ENCODE peak calls at places on chromosomes 7 and 10, in four cellular contexts. S, K, I and R are unnamed samples.

GRCh38 chr10:50260791-50261281 is 9.5 kb upstream of the ASAH2 start:
- DNase-seq in I (peak), K (peak), S (no peak), R (no peak)

GRCh38 chr10:58063854-58064480 is 203.7 kb downstream of the IPMK start:
- DNase-seq in K (no peak), I (no peak), S (no peak), R (no peak)

GRCh38 chr7:141045126-141045841 is 28.6 kb upstream of the TMEM178B start:
- DNase-seq in I (peak), S (no peak), K (no peak), R (no peak)

GRCh38 chr7:66779669-66780408 is 39.3 kb downstream of the RABGEF1 start:
- DNase-seq in I (peak), S (peak), K (peak), R (no peak)

GRCh38 chr7:72751978-72752377 is 76.0 kb downstream of the TYW1B start:
- DNase-seq in I (no peak), K (no peak), S (no peak), R (peak)

GRCh38 chr7:155205368-155206285 is 92.1 kb upstream of the INSIG1 start:
- DNase-seq in I (peak), S (peak), K (peak), R (no peak)

GRCh38 chr10:49115015-49115795 is at the start of gene VSTM4:
- DNase-seq in K (no peak), I (peak), S (no peak), R (peak)

GRCh38 chr7:64869121-64869725 is 33.9 kb upstream of the ZNF273 start:
- DNase-seq in S (no peak), K (no peak), I (no peak), R (no peak)

GRCh38 chr10:59079386-59080226 is 96.8 kb upstream of the PHYHIPL start:
- DNase-seq in S (peak), K (peak), I (peak), R (no peak)

GRCh38 chr10:127462643-127463295 is 86.3 kb upstream of the NPS start:
- DNase-seq in S (no peak), K (no peak), I (no peak), R (no peak)

GRCh38 chr7:107147464-107148214 is 21.2 kb upstream of the HBP1 start:
- DNase-seq in I (peak), S (peak), K (peak), R (peak)

GRCh38 chr10:122981066-122981464 is 864 bp downstream of the PSTK start:
- DNase-seq in K (peak), I (peak), S (peak), R (no peak)

GRCh38 chr10:88932539-88933256 is 19.9 kb downstream of the ACTA2 start:
- DNase-seq in I (peak), S (peak), K (peak), R (peak)

GRCh38 chr10:29099001-29099400 is 189.9 kb upstream of the LYZL1 start:
- DNase-seq in I (no peak), S (no peak), K (peak), R (no peak)

GRCh38 chr10:121597504-121598241 is 571 bp downstream of the FGFR2 start:
- DNase-seq in S (peak), I (no peak), K (no peak), R (peak)

GRCh38 chr7:112080441-112080840 is 125.8 kb downstream of the DOCK4 start:
- DNase-seq in I (peak), S (peak), K (peak), R (no peak)

GRCh38 chr10:70607936-70608335 is 5.4 kb upstream of the PRF1 start:
- DNase-seq in K (no peak), S (no peak), I (no peak), R (no peak)

GRCh38 chr10:13990918-13991317 is 339.8 kb downstream of the FRMD4A start:
- DNase-seq in K (no peak), S (no peak), I (peak), R (no peak)

GRCh38 chr7:25167262-25167843 is 42.3 kb upstream of the CYCS start:
- DNase-seq in I (no peak), K (peak), S (no peak), R (no peak)

GRCh38 chr10:103640436-103641181 is 147.1 kb downstream of the NEURL1 start:
- DNase-seq in S (no peak), K (no peak), I (no peak), R (no peak)

GRCh38 chr10:103636996-103637395 is 143.5 kb downstream of the NEURL1 start:
- DNase-seq in K (no peak), I (peak), S (no peak), R (no peak)

GRCh38 chr10:103637855-103638561 is 144.5 kb downstream of the NEURL1 start:
- DNase-seq in K (peak), S (no peak), I (peak), R (no peak)

GRCh38 chr10:103641326-103641725 is 147.8 kb downstream of the NEURL1 start:
- DNase-seq in K (no peak), S (no peak), I (no peak), R (no peak)

GRCh38 chr10:103638948-103639347 is 145.4 kb downstream of the NEURL1 start:
- DNase-seq in K (no peak), S (no peak), I (peak), R (no peak)
- TF ChIP-seq CTCF in K (no peak), S (no peak), I (no peak), R (no peak)

GRCh38 chr7:20218261-20218660 is 1.1 kb upstream of the MACC1 start:
- DNase-seq in I (no peak), S (no peak), K (peak), R (no peak)

GRCh38 chr7:20216637-20217036 is 547 bp downstream of the MACC1 start:
- DNase-seq in K (no peak), I (no peak), S (no peak), R (no peak)

GRCh38 chr7:20219062-20219445 is 1.9 kb upstream of the MACC1 start:
- DNase-seq in S (no peak), K (no peak), I (no peak), R (no peak)

GRCh38 chr7:20219446-20220292 is 2.5 kb upstream of the MACC1 start:
- DNase-seq in S (no peak), K (peak), I (peak), R (peak)

DNA sequence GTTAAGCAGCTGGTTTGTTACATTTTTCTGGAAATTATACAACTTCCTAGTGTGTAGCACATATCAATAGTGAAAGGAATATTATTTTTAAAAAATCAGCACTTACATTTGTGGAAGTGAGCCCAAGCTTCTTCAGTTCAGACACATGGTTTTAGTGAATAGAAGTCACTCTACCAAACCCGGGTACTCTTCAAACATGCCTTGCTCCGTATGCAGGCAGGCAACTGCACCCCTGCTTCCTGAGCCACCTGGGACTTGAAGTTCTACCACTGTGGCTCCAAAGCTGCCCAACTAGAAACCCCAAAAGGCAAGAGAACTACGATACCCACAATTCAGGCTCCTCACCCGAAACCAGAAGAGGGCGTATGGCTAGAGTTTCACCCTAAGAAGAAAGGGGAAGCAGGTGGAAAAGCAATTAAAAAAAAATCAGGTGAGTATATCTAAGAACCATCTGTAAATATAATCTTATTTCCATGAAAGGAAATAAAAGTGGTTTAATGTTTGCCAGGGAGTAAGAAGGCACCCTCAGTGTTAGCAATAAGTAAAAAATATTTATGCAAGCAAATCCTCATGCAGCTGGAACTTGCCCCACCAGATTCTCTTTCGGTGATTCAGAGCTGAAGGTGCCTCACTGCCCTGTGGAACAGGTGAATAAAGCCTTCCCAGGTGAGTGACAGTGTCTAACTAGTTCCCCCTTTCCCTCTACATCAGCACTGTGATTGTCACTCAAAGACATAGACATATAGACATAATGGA is at the start of gene MACC1:
- DNase-seq in I (no peak), K (peak), S (peak), R (no peak)
- TF ChIP-seq CTCF in I (no peak), K (peak), S (peak), R (no peak)

GRCh38 chr10:44464503-44464902 is 79.6 kb upstream of the CXCL12 start:
- DNase-seq in K (no peak), I (no peak), S (no peak), R (no peak)
- TF ChIP-seq CTCF in K (no peak), I (no peak), S (no peak), R (peak)

DNA sequence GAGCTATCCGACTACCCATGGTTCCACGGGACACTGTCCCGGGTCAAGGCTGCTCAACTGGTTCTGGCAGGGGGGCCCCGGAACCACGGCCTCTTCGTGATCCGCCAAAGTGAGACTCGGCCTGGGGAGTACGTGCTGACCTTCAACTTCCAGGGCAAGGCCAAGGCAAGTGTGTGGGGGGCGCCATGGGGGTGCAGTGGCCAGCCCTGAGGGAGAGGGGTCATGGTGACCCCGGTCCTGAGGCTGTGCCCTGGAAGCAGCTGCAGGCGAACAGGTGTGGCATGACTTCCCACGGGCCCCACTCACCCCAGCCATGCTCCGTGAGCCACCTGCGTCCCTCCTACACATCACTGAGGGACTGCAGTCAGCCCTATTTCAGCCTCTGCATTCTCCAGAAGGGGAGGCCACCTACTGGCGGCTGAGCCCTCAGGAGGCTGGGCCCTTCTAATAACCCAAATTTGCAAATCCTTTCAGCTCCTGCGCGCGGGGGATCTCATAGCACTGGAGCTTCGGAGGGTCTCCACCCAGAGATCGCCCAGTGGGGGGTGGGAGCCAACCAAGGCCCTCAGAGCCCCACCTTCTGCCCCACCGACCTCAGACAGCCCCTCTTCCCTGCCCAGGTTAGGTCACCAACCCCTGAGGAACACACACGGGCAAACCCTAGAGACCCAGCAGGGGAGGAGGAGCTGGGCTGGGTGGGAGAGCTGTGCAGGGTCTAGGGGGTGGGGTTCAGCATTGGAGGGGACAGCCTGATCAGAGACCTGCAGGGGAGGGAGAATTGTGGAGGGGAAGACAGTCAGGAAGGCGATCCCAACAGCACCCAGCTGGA is 30.8 kb downstream of the SH2B2 start:
- DNase-seq in S (no peak), I (no peak), K (no peak), R (no peak)
- TF ChIP-seq CTCF in S (no peak), I (no peak), K (no peak), R (no peak)

GRCh38 chr7:6433814-6434630 is 13.7 kb downstream of the DAGLB start:
- DNase-seq in K (no peak), S (no peak), I (no peak), R (no peak)

GRCh38 chr7:6425948-6426347 is 21.8 kb downstream of the DAGLB start:
- DNase-seq in S (no peak), I (no peak), K (no peak), R (no peak)

GRCh38 chr7:6430974-6431373 is 16.8 kb downstream of the DAGLB start:
- DNase-seq in K (no peak), S (no peak), I (no peak), R (no peak)

GRCh38 chr7:6432786-6433185 is 15.0 kb downstream of the DAGLB start:
- DNase-seq in S (no peak), K (no peak), I (no peak), R (no peak)

GRCh38 chr7:6430271-6430940 is 17.3 kb downstream of the DAGLB start:
- DNase-seq in K (peak), I (peak), S (no peak), R (no peak)
- TF ChIP-seq CTCF in K (no peak), I (peak), S (no peak), R (no peak)

DNA sequence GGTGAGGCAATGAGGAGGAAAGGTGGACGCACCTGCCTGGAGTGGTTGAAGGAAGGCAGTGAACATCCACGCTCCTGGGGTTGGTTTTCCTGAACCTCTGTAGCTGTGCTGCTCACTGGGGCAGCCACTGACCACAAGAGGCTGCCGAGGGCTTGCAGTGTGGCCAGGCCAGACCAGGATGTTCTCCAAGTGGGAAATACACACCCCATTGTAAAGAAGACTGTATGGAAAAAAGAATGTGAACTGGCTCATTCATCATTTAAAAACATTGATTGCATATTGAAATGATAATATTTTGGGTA is 107.6 kb downstream of the SNX10 start:
- DNase-seq in I (peak), S (no peak), K (no peak), R (peak)
- TF ChIP-seq CTCF in I (no peak), S (no peak), K (no peak), R (no peak)

GRCh38 chr7:32108651-32109050 is 38.4 kb upstream of the PDE1C start:
- DNase-seq in I (no peak), S (peak), K (no peak), R (no peak)

GRCh38 chr7:32100508-32100907 is 30.3 kb upstream of the PDE1C start:
- DNase-seq in K (no peak), S (no peak), I (no peak), R (no peak)

GRCh38 chr7:32102432-32102851 is 32.2 kb upstream of the PDE1C start:
- DNase-seq in I (no peak), K (no peak), S (no peak), R (no peak)

GRCh38 chr7:32104766-32105165 is 34.6 kb upstream of the PDE1C start:
- DNase-seq in K (no peak), S (no peak), I (no peak), R (no peak)

DNA sequence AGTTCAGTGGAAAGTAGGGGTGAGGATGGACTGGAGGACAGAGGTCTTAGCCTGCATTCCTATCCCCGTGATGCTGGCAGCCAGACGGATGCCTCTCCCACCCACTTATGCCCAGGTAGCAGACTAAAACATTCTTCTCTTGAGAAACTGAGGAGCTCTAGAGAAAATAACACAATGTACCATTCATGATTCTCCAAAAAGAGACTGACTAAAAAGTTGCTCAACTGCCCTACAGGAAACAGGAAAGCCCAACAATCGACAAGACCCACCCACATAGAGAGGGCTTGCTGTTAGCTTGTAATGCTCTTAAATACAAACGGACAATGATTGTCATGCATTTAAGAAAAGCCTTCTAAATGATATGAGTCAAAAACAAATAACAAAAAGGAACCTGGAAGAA is 33.2 kb upstream of the PDE1C start:
- DNase-seq in K (no peak), S (no peak), I (no peak), R (no peak)
- TF ChIP-seq CTCF in K (no peak), S (no peak), I (no peak), R (no peak)

GRCh38 chr7:115475774-115476407 is 554.0 kb downstream of the MDFIC start:
- DNase-seq in K (no peak), I (no peak), S (no peak), R (peak)
- TF ChIP-seq CTCF in K (no peak), I (no peak), S (no peak), R (no peak)